ENCODE peak calls at places on chromosomes 11 and 22, in five cellular contexts. V is A549, C is stomach, M is HepG2, Q is tibial nerve. W is an unnamed sample.

GRCh38 chr11:69443968-69444364 is 37.5 kb upstream of the LINC01488 start:
- DNase-seq in M (no peak), V (no peak), Q (no peak), C (no peak), W (no peak)

GRCh38 chr22:31119026-31119717 is 3.6 kb upstream of the INPP5J start:
- DNase-seq in C (no peak), V (no peak), Q (no peak), M (no peak), W (no peak)

GRCh38 chr11:121652982-121653381 is 200.2 kb upstream of the SORL1-AS1 start:
- DNase-seq in C (no peak), V (no peak), Q (peak; percentile 62), M (no peak), W (no peak)

GRCh38 chr11:93817426-93818348 is 32.7 kb downstream of the VSTM5 start:
- DNase-seq in C (no peak), V (no peak), M (no peak), Q (no peak), W (no peak)

GRCh38 chr22:33240901-33241300 is 182.7 kb upstream of the SYN3 start:
- DNase-seq in C (no peak), Q (no peak), V (no peak), M (no peak), W (no peak)

GRCh38 chr11:78768345-78768744 is 193.7 kb upstream of the NARS2 start:
- DNase-seq in M (no peak), Q (no peak), V (no peak), C (no peak), W (no peak)

GRCh38 chr11:130781906-130782305 is 134.4 kb downstream of the SNX19 start:
- DNase-seq in Q (no peak), C (no peak), V (peak; percentile 9), M (no peak), W (no peak)

GRCh38 chr11:72418834-72419560 is 15.3 kb downstream of the CLPB start:
- DNase-seq in V (no peak), Q (no peak), C (no peak), M (no peak), W (no peak)

GRCh38 chr11:8015753-8016239 is 28.7 kb downstream of the EIF3F start:
- DNase-seq in Q (no peak), C (no peak), V (no peak), M (no peak), W (no peak)

GRCh38 chr22:50674606-50675552 is 2.3 kb downstream of the SHANK3 start:
- DNase-seq in C (peak; percentile 71), M (peak; percentile 32), V (no peak), Q (no peak), W (peak; percentile 82)

GRCh38 chr11:106306942-106307341 is 229.5 kb downstream of the AASDHPPT start:
- DNase-seq in M (no peak), Q (no peak), C (no peak), V (no peak), W (no peak)
- TF ChIP-seq EP300 in M (no peak), Q (no peak), C (no peak), V (no peak), W (no peak)

DNA sequence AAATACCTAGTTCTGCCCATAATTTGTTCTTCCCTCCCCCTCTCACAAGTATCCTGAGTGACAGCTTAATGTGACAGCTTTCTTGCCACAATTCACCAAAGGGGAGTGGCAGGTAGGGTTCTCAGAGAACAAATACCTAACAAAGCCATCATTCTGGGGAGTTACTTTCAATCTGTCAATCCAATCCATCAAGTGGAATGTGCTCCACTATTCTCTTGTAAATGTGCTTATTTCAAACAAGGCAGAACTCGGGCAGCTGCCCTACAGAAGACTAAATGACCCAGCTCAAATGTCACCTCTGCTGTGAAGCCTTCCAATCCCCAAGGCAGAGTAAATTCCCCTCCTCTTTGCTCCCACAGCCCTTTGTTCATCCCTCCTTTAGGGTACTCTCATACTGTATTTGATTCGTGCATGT is 27.8 kb downstream of the LGR4 start:
- DNase-seq in C (no peak), V (no peak), Q (no peak), M (peak; percentile 28), W (no peak)
- TF ChIP-seq EP300 in C (no peak), V (no peak), Q (no peak), M (no peak), W (no peak)

GRCh38 chr11:102467853-102468580 is 15.5 kb upstream of the TMEM123 start:
- DNase-seq in C (no peak), M (no peak), V (no peak), Q (no peak), W (no peak)

GRCh38 chr11:102464037-102464436 is 11.5 kb upstream of the TMEM123 start:
- DNase-seq in C (no peak), V (no peak), M (no peak), Q (no peak), W (no peak)

GRCh38 chr11:102462610-102463009 is 10.0 kb upstream of the TMEM123 start:
- DNase-seq in V (no peak), M (peak; percentile 94), Q (no peak), C (no peak), W (no peak)

GRCh38 chr11:102467080-102467708 is 14.6 kb upstream of the TMEM123 start:
- DNase-seq in M (no peak), C (no peak), V (no peak), Q (no peak), W (peak; percentile 22)

DNA sequence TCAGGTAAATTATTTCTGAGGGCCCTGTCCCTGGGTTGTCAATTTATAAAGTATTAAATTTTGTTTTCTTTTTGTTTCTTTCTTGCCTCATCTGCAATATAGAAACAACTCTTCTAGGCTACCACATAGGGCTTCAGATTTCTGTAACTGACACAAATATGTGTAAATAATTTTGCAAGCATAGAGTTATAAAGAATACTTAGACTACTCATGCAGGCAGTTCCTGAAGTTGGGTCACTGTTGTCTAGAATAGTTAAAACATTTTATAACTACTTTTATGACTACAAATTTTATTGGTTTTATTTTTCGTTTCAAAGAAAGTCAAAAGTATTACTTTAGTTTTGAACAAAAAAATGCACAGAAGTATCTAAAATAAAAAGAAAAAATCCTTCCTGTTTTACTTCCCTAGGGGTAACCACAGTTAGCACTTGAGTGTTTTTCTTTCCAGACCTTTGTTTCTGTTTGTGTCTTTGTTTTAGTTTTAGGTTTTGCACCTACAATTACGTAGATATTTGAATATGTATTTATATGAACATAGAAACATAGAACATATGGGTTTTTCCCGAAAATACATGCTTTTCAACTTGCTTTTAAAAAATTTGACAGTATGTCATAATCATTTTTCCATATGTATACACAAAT is 12.4 kb upstream of the TMEM123 start:
- DNase-seq in M (no peak), V (no peak), C (no peak), Q (no peak), W (no peak)
- TF ChIP-seq EP300 in M (no peak), V (no peak), C (no peak), Q (no peak), W (no peak)

GRCh38 chr22:48705159-48705916 is 1122.3 kb downstream of the BRD1 start:
- DNase-seq in C (no peak), V (no peak), M (peak; percentile 34), Q (no peak), W (no peak)
- TF ChIP-seq EP300 in C (no peak), V (no peak), M (peak; percentile 19), Q (no peak), W (no peak)

DNA sequence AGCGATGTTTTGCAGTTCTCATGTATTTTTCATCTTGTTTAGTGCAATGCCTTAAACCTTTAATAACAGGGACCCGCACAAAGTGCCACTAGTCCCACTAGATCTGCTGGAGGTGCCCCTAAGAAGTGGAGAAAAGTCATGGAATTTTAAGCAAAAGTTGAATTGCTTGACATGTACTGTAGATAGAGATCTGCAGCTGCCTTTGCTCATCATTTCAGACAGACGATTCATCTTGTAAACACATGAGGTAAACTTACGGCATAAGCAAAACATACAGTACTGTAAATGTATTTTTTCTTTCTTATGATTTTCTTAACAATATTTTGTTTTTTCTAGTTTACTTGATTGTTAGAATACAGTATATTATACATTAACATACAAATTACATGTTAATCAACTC is 295.6 kb downstream of the CASP12 start:
- DNase-seq in M (no peak), V (no peak), Q (no peak), C (no peak), W (no peak)
- TF ChIP-seq EP300 in M (no peak), V (no peak), Q (no peak), C (no peak), W (no peak)

DNA sequence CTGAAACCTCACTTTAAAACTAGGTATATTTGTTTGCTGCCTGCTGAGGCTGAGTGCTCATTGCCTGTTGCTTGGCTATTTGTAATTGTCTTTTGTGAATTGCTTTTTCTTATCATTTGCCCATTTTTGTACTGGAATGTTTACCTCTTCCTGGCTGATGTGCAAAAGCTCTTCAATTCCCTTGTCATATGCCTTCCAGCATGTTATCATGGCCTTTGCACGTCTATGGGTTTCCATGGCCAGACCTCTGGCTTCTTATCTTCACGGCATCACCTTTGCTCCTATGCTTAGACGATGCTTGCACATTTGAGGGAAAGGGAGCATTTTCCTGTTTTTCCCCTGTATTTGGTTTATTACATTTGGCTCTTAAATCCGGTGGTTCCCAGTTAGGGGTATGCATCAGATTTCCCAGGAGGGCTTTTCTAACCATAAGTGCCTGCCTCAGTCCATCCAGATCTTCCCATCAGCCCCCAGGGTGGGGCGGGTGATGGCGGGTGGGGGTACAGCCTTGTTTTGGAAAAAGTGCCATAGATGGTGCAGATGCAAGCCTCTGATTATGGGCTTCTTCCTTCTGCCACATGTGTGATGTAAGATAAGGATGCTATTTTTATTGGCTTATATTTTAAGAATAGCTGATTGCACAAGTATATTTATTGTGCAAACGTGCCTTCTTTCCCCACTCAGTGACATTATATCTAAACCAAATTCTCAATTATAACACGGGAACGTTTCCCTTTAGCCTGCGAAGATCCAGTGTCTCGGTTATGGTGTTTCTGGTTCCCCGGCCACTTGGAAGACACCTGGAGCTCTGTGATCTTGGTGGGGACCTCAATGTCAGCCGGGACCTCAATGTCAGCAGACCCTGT is 70.6 kb upstream of the SEPTIN5 start:
- DNase-seq in V (no peak), M (no peak), Q (no peak), C (no peak), W (no peak)
- TF ChIP-seq EP300 in V (no peak), M (no peak), Q (no peak), C (no peak), W (no peak)

GRCh38 chr11:119983816-119984215 is 154.1 kb downstream of the TRIM29 start:
- DNase-seq in V (no peak), Q (no peak), C (no peak), M (no peak), W (no peak)

GRCh38 chr11:119989422-119989821 is 148.5 kb downstream of the TRIM29 start:
- DNase-seq in M (no peak), V (no peak), C (no peak), Q (no peak), W (no peak)

GRCh38 chr11:119982517-119983239 is 155.2 kb downstream of the TRIM29 start:
- DNase-seq in C (no peak), M (no peak), V (no peak), Q (no peak), W (no peak)

GRCh38 chr11:119983240-119983732 is 154.6 kb downstream of the TRIM29 start:
- DNase-seq in V (no peak), Q (no peak), M (no peak), C (no peak), W (no peak)

GRCh38 chr11:119985551-119985950 is 152.4 kb downstream of the TRIM29 start:
- DNase-seq in Q (no peak), C (no peak), M (no peak), V (no peak), W (no peak)
- TF ChIP-seq EP300 in Q (no peak), C (no peak), M (no peak), V (no peak), W (no peak)

GRCh38 chr11:98411777-98412176 is 609.0 kb upstream of the CNTN5 start:
- DNase-seq in M (no peak), C (no peak), Q (no peak), V (no peak), W (no peak)
- TF ChIP-seq EP300 in M (no peak), C (no peak), Q (no peak), V (no peak), W (no peak)

W was measured in transverse colon.